ENCODE peak calls at places on chromosome 11, in eight cellular contexts. One of them, this sample, is unnamed.

GRCh38 chr11:33970984-33971466 is 79.1 kb upstream of the LMO2 start:
- DNase-seq in esophagus muscularis mucosa: no peak
- DNase-seq in sigmoid colon: peak
- DNase-seq in keratinocyte: no peak
- DNase-seq in neural progenitor cell: peak
- DNase-seq in fibroblast of lung: peak
- DNase-seq in WTC11: peak
- DNase-seq in CD8-positive, alpha-beta T cell: no peak
- DNase-seq in this sample: peak

GRCh38 chr11:2740275-2740940 is 40.6 kb upstream of the KCNQ1OT1 start:
- DNase-seq in esophagus muscularis mucosa: no peak
- DNase-seq in sigmoid colon: no peak
- DNase-seq in keratinocyte: no peak
- DNase-seq in neural progenitor cell: no peak
- DNase-seq in fibroblast of lung: no peak
- DNase-seq in WTC11: no peak
- DNase-seq in CD8-positive, alpha-beta T cell: no peak
- DNase-seq in this sample: no peak

GRCh38 chr11:101863361-101863760 is 51.4 kb upstream of the CEP126 start:
- DNase-seq in esophagus muscularis mucosa: no peak
- DNase-seq in sigmoid colon: no peak
- DNase-seq in keratinocyte: no peak
- DNase-seq in neural progenitor cell: no peak
- DNase-seq in fibroblast of lung: peak
- DNase-seq in WTC11: no peak
- DNase-seq in CD8-positive, alpha-beta T cell: no peak
- DNase-seq in this sample: no peak

GRCh38 chr11:94734563-94735275 is 33.4 kb upstream of the AMOTL1 start:
- DNase-seq in esophagus muscularis mucosa: peak
- DNase-seq in sigmoid colon: no peak
- DNase-seq in keratinocyte: no peak
- DNase-seq in neural progenitor cell: peak
- DNase-seq in fibroblast of lung: no peak
- DNase-seq in WTC11: peak
- DNase-seq in CD8-positive, alpha-beta T cell: no peak
- DNase-seq in this sample: no peak

GRCh38 chr11:22769081-22769480 is 60.5 kb downstream of the SVIP start:
- DNase-seq in esophagus muscularis mucosa: no peak
- DNase-seq in sigmoid colon: no peak
- DNase-seq in keratinocyte: no peak
- DNase-seq in neural progenitor cell: no peak
- DNase-seq in fibroblast of lung: no peak
- DNase-seq in WTC11: no peak
- DNase-seq in CD8-positive, alpha-beta T cell: no peak
- DNase-seq in this sample: no peak

GRCh38 chr11:73576226-73576625 is 21.7 kb downstream of the FAM168A start:
- DNase-seq in esophagus muscularis mucosa: no peak
- DNase-seq in sigmoid colon: no peak
- DNase-seq in keratinocyte: no peak
- DNase-seq in neural progenitor cell: peak
- DNase-seq in fibroblast of lung: no peak
- DNase-seq in WTC11: no peak
- DNase-seq in CD8-positive, alpha-beta T cell: no peak
- DNase-seq in this sample: no peak

GRCh38 chr11:96366024-96366423 is 23.0 kb upstream of the MAML2 start:
- DNase-seq in esophagus muscularis mucosa: no peak
- DNase-seq in sigmoid colon: no peak
- DNase-seq in keratinocyte: no peak
- DNase-seq in neural progenitor cell: no peak
- DNase-seq in fibroblast of lung: no peak
- DNase-seq in WTC11: no peak
- DNase-seq in CD8-positive, alpha-beta T cell: no peak
- DNase-seq in this sample: no peak

GRCh38 chr11:62024975-62025374 is 57.5 kb upstream of the FTH1 start:
- DNase-seq in esophagus muscularis mucosa: no peak
- DNase-seq in sigmoid colon: peak
- DNase-seq in keratinocyte: no peak
- DNase-seq in neural progenitor cell: no peak
- DNase-seq in fibroblast of lung: no peak
- DNase-seq in WTC11: no peak
- DNase-seq in CD8-positive, alpha-beta T cell: no peak
- DNase-seq in this sample: no peak

GRCh38 chr11:33948494-33948893 is 56.6 kb upstream of the LMO2 start:
- DNase-seq in esophagus muscularis mucosa: no peak
- DNase-seq in sigmoid colon: no peak
- DNase-seq in keratinocyte: no peak
- DNase-seq in neural progenitor cell: no peak
- DNase-seq in fibroblast of lung: no peak
- DNase-seq in WTC11: no peak
- DNase-seq in CD8-positive, alpha-beta T cell: no peak
- DNase-seq in this sample: no peak

GRCh38 chr11:65780770-65781151 is at the start of gene AP5B1:
- DNase-seq in esophagus muscularis mucosa: no peak
- DNase-seq in sigmoid colon: peak
- DNase-seq in keratinocyte: no peak
- DNase-seq in neural progenitor cell: peak
- DNase-seq in fibroblast of lung: peak
- DNase-seq in WTC11: peak
- DNase-seq in CD8-positive, alpha-beta T cell: peak
- DNase-seq in this sample: no peak

GRCh38 chr11:66287256-66288137 is 1.4 kb downstream of the YIF1A start:
- DNase-seq in esophagus muscularis mucosa: no peak
- DNase-seq in sigmoid colon: no peak
- DNase-seq in keratinocyte: no peak
- DNase-seq in neural progenitor cell: no peak
- DNase-seq in fibroblast of lung: no peak
- DNase-seq in WTC11: no peak
- DNase-seq in CD8-positive, alpha-beta T cell: no peak
- DNase-seq in this sample: no peak

GRCh38 chr11:66749091-66749490 is 20.1 kb upstream of the SPTBN2 start:
- DNase-seq in esophagus muscularis mucosa: peak
- DNase-seq in sigmoid colon: no peak
- DNase-seq in keratinocyte: no peak
- DNase-seq in neural progenitor cell: no peak
- DNase-seq in fibroblast of lung: no peak
- DNase-seq in WTC11: no peak
- DNase-seq in CD8-positive, alpha-beta T cell: no peak
- DNase-seq in this sample: no peak

GRCh38 chr11:62513651-62514050 is 33.0 kb downstream of the AHNAK start:
- DNase-seq in esophagus muscularis mucosa: no peak
- DNase-seq in sigmoid colon: no peak
- DNase-seq in keratinocyte: no peak
- DNase-seq in neural progenitor cell: no peak
- DNase-seq in fibroblast of lung: no peak
- DNase-seq in WTC11: no peak
- DNase-seq in CD8-positive, alpha-beta T cell: no peak
- DNase-seq in this sample: no peak

GRCh38 chr11:78932757-78933156 is 358.1 kb upstream of the NARS2 start:
- DNase-seq in esophagus muscularis mucosa: no peak
- DNase-seq in sigmoid colon: no peak
- DNase-seq in keratinocyte: no peak
- DNase-seq in neural progenitor cell: no peak
- DNase-seq in fibroblast of lung: no peak
- DNase-seq in WTC11: no peak
- DNase-seq in CD8-positive, alpha-beta T cell: no peak
- DNase-seq in this sample: no peak

GRCh38 chr11:33877029-33877428 is 14.8 kb downstream of the LMO2 start:
- DNase-seq in esophagus muscularis mucosa: no peak
- DNase-seq in sigmoid colon: no peak
- DNase-seq in keratinocyte: no peak
- DNase-seq in neural progenitor cell: no peak
- DNase-seq in fibroblast of lung: no peak
- DNase-seq in WTC11: no peak
- DNase-seq in CD8-positive, alpha-beta T cell: no peak
- DNase-seq in this sample: no peak

GRCh38 chr11:78188809-78189724 is at the start of gene USP35:
- DNase-seq in esophagus muscularis mucosa: no peak
- DNase-seq in sigmoid colon: peak
- DNase-seq in keratinocyte: no peak
- DNase-seq in neural progenitor cell: no peak
- DNase-seq in fibroblast of lung: no peak
- DNase-seq in WTC11: no peak
- DNase-seq in CD8-positive, alpha-beta T cell: no peak
- DNase-seq in this sample: no peak

GRCh38 chr11:107696140-107696539 is 15.7 kb downstream of the SLN start:
- DNase-seq in esophagus muscularis mucosa: no peak
- DNase-seq in sigmoid colon: no peak
- DNase-seq in keratinocyte: no peak
- DNase-seq in neural progenitor cell: no peak
- DNase-seq in fibroblast of lung: peak
- DNase-seq in WTC11: no peak
- DNase-seq in CD8-positive, alpha-beta T cell: no peak
- DNase-seq in this sample: no peak

GRCh38 chr11:108983621-108984020 is 318.8 kb downstream of the DDX10 start:
- DNase-seq in esophagus muscularis mucosa: no peak
- DNase-seq in sigmoid colon: no peak
- DNase-seq in keratinocyte: no peak
- DNase-seq in neural progenitor cell: no peak
- DNase-seq in fibroblast of lung: peak
- DNase-seq in WTC11: no peak
- DNase-seq in CD8-positive, alpha-beta T cell: no peak
- DNase-seq in this sample: no peak

GRCh38 chr11:61645179-61645868 is 34.9 kb upstream of the DAGLA start:
- DNase-seq in esophagus muscularis mucosa: no peak
- DNase-seq in sigmoid colon: no peak
- DNase-seq in keratinocyte: no peak
- DNase-seq in neural progenitor cell: peak
- DNase-seq in fibroblast of lung: peak
- DNase-seq in WTC11: no peak
- DNase-seq in CD8-positive, alpha-beta T cell: no peak
- DNase-seq in this sample: no peak

DNA sequence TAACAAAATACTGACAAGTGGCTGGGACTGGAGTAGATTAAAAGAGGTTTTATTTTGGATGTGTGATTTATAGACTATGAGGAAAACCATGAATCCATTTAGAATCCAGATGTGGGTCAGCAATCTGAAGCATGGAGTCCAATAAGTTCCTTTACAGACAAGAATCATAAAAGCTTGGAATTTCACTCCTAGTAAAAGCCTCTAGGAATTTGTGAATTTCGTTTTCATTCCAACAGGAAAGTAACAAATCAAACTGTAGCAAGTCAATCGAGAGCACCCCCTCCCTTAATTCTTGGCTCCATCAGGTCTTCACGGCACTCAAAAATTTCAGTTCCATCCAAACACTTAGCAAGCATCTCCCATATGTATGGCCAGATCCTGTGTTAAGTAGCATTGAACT is 143.7 kb upstream of the POU2AF2 start:
- DNase-seq in esophagus muscularis mucosa: no peak
- DNase-seq in sigmoid colon: no peak
- DNase-seq in keratinocyte: no peak
- DNase-seq in neural progenitor cell: no peak
- DNase-seq in fibroblast of lung: no peak
- DNase-seq in WTC11: no peak
- DNase-seq in CD8-positive, alpha-beta T cell: no peak
- DNase-seq in this sample: no peak
- TF ChIP-seq CTCF in esophagus muscularis mucosa: no peak
- TF ChIP-seq CTCF in sigmoid colon: no peak
- TF ChIP-seq CTCF in keratinocyte: no peak
- TF ChIP-seq CTCF in neural progenitor cell: no peak
- TF ChIP-seq CTCF in fibroblast of lung: no peak
- TF ChIP-seq CTCF in WTC11: no peak
- TF ChIP-seq CTCF in CD8-positive, alpha-beta T cell: no peak
- TF ChIP-seq CTCF in this sample: no peak

DNA sequence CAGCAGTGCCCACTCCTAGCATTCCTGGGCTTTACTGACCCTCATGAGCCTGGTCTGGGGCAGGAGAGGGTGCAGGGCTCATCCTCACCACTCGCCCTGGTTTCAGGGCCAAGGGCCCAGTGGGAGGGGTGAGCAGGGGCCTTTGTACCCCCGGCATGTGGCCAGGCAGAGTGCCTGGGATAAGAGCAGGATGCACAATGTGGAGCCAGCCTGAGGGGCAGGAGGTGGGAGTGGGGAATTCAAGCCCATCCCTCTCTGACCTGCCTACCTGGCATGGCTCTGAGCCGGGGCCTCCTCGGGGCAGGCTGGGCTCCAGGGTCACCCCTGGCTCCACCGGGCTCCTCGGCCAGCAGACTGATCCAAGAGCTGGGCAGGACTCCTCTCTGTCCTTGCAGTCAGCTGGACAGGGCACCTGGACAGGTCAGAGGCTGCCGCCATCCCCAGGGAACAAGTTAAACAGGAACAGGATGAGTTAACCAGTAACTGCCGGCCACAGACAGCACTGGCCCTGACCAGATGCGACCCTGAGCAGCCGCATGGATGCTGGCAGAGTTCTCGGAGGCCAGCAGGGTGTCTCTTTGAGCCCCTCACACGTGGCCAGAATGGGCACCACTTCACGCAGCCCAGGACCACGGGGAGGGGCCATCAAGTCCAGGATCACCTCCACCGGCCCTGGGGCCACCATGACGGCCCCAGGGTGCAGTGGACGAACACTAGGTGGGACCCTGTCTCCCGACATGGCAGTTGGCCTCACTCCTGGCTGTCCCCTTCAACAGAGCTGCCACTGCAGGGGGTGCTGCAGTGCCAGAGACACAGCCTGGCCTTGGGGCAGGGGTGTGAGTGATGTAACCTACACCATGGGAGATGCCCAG is 5.0 kb downstream of the SIGIRR start:
- DNase-seq in esophagus muscularis mucosa: no peak
- DNase-seq in sigmoid colon: peak
- DNase-seq in keratinocyte: no peak
- DNase-seq in neural progenitor cell: no peak
- DNase-seq in fibroblast of lung: no peak
- DNase-seq in WTC11: peak
- DNase-seq in CD8-positive, alpha-beta T cell: no peak
- DNase-seq in this sample: no peak
- TF ChIP-seq CTCF in esophagus muscularis mucosa: no peak
- TF ChIP-seq CTCF in sigmoid colon: no peak
- TF ChIP-seq CTCF in keratinocyte: peak
- TF ChIP-seq CTCF in neural progenitor cell: no peak
- TF ChIP-seq CTCF in fibroblast of lung: no peak
- TF ChIP-seq CTCF in WTC11: no peak
- TF ChIP-seq CTCF in CD8-positive, alpha-beta T cell: no peak
- TF ChIP-seq CTCF in this sample: no peak

DNA sequence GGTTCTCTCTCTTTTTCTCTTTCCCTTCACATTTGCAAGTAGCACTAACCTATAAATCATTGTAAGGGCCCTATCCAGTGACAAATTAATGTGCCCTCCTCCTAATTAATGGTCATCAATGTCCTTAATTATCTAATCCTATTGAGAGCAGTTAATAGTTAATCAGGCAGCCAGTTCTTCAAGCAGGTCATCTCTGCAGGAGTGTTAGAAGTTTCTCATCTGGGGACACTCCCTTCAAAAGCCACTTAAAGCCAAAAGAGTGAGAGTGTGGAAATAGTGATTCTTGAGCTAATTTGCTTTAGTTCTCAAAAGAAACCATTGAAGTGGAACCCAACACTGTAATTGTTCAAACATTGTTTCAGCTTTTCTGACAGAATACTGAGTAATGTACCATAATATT is 141.6 kb downstream of the ELP4 start:
- DNase-seq in esophagus muscularis mucosa: no peak
- DNase-seq in sigmoid colon: no peak
- DNase-seq in keratinocyte: no peak
- DNase-seq in neural progenitor cell: peak
- DNase-seq in fibroblast of lung: no peak
- DNase-seq in WTC11: no peak
- DNase-seq in CD8-positive, alpha-beta T cell: no peak
- DNase-seq in this sample: no peak
- TF ChIP-seq CTCF in esophagus muscularis mucosa: no peak
- TF ChIP-seq CTCF in sigmoid colon: no peak
- TF ChIP-seq CTCF in keratinocyte: no peak
- TF ChIP-seq CTCF in neural progenitor cell: no peak
- TF ChIP-seq CTCF in fibroblast of lung: no peak
- TF ChIP-seq CTCF in WTC11: no peak
- TF ChIP-seq CTCF in CD8-positive, alpha-beta T cell: no peak
- TF ChIP-seq CTCF in this sample: no peak

GRCh38 chr11:10451399-10452116 is 3.5 kb upstream of the AMPD3 start:
- DNase-seq in esophagus muscularis mucosa: no peak
- DNase-seq in sigmoid colon: no peak
- DNase-seq in keratinocyte: no peak
- DNase-seq in neural progenitor cell: no peak
- DNase-seq in fibroblast of lung: no peak
- DNase-seq in WTC11: no peak
- DNase-seq in CD8-positive, alpha-beta T cell: no peak
- DNase-seq in this sample: no peak
- TF ChIP-seq CTCF in esophagus muscularis mucosa: no peak
- TF ChIP-seq CTCF in sigmoid colon: no peak
- TF ChIP-seq CTCF in keratinocyte: no peak
- TF ChIP-seq CTCF in neural progenitor cell: no peak
- TF ChIP-seq CTCF in fibroblast of lung: no peak
- TF ChIP-seq CTCF in WTC11: no peak
- TF ChIP-seq CTCF in CD8-positive, alpha-beta T cell: no peak
- TF ChIP-seq CTCF in this sample: no peak